ENCODE peak calls at places on chromosomes 12 and 14, in four cellular contexts. E, X, Q and L are unnamed samples.

GRCh38 chr14:63840981-63841380 is 11.8 kb upstream of the SYNE2 start:
- DNase-seq in E (no peak), X (peak), Q (no peak), L (no peak)

GRCh38 chr12:15757553-15758255 is 31.5 kb downstream of the EPS8 start:
- DNase-seq in E (peak), X (no peak), Q (peak), L (no peak)

GRCh38 chr14:66119805-66120204 is 366.4 kb upstream of the CCDC196 start:
- DNase-seq in E (no peak), X (no peak), Q (no peak), L (no peak)

GRCh38 chr14:63076476-63076875 is 31.2 kb upstream of the KCNH5 start:
- DNase-seq in E (no peak), X (no peak), Q (no peak), L (no peak)

GRCh38 chr12:15268927-15269552 is 47.8 kb upstream of the RERG start:
- DNase-seq in E (peak), X (no peak), Q (peak), L (peak)

GRCh38 chr12:41193321-41193720 is 5.2 kb downstream of the PDZRN4 start:
- DNase-seq in E (no peak), X (no peak), Q (no peak), L (no peak)

GRCh38 chr12:76962099-76962498 is 83.3 kb upstream of the CSRP2 start:
- DNase-seq in E (no peak), X (no peak), Q (no peak), L (no peak)

GRCh38 chr14:68471029-68471963 is 321.6 kb downstream of the ZFP36L1 start:
- DNase-seq in E (no peak), X (no peak), Q (no peak), L (no peak)

GRCh38 chr14:73879027-73879426 is 7.6 kb upstream of the ZNF410 start:
- DNase-seq in E (no peak), X (no peak), Q (no peak), L (no peak)

GRCh38 chr12:19227190-19227879 is 97.8 kb downstream of the PLEKHA5 start:
- DNase-seq in E (no peak), X (no peak), Q (no peak), L (no peak)

GRCh38 chr12:47900480-47901129 is 4.2 kb downstream of the VDR start:
- DNase-seq in E (no peak), X (no peak), Q (no peak), L (no peak)

GRCh38 chr14:104135904-104136471 is 2.4 kb upstream of the KIF26A start:
- DNase-seq in E (no peak), X (peak), Q (no peak), L (peak)

GRCh38 chr12:92394895-92395294 is 249.2 kb upstream of the BTG1 start:
- DNase-seq in E (peak), X (no peak), Q (no peak), L (no peak)

GRCh38 chr14:86462193-86462592 is 932.2 kb downstream of the FLRT2 start:
- DNase-seq in E (peak), X (no peak), Q (no peak), L (no peak)

GRCh38 chr12:39675263-39675662 is 55.7 kb upstream of the ABCD2 start:
- DNase-seq in E (peak), X (no peak), Q (no peak), L (no peak)

GRCh38 chr12:23099104-23099503 is 474.1 kb downstream of the ETNK1 start:
- DNase-seq in E (no peak), X (no peak), Q (no peak), L (no peak)

GRCh38 chr12:49777800-49778748 is 36.7 kb downstream of the TMBIM6 start:
- DNase-seq in E (peak), X (peak), Q (no peak), L (peak)